ENCODE peak calls at places on chromosomes 4 and X, in nine cellular contexts. Q, Y, W, G, K, P, C, E and L are unnamed samples.

GRCh38 chrX:97189668-97190067 is 306.0 kb downstream of the RPA4 start:
- DNase-seq in Q (no peak), Y (no peak), W (no peak), G (no peak), K (no peak), P (no peak), C (no peak), E (no peak), L (no peak)

GRCh38 chrX:85994228-85994627 is 53.1 kb downstream of the CHM start:
- DNase-seq in Q (no peak), Y (no peak), W (no peak), G (no peak), K (no peak), P (no peak), C (no peak), E (no peak), L (no peak)

GRCh38 chr4:169117591-169118081 is 107.6 kb upstream of the CBR4 start:
- DNase-seq in Q (peak), Y (no peak), W (no peak), G (no peak), K (peak), P (no peak), C (no peak), E (no peak), L (no peak)

GRCh38 chr4:16931906-16932305 is 33.5 kb upstream of the LDB2 start:
- DNase-seq in Q (peak), Y (no peak), W (no peak), G (no peak), K (no peak), P (no peak), C (no peak), E (no peak), L (no peak)

GRCh38 chr4:105186701-105187158 is 40.1 kb downstream of the TET2 start:
- DNase-seq in Q (peak), Y (no peak), W (no peak), G (no peak), K (no peak), P (no peak), C (no peak), E (no peak), L (no peak)

GRCh38 chr4:126182801-126183200 is 868.0 kb downstream of the FAT4 start:
- DNase-seq in Q (no peak), Y (no peak), W (no peak), G (no peak), K (no peak), P (no peak), C (no peak), E (no peak), L (no peak)

GRCh38 chr4:121358473-121358872 is 22.3 kb downstream of the QRFPR start:
- DNase-seq in Q (peak), Y (no peak), W (no peak), G (no peak), K (peak), P (no peak), C (no peak), E (no peak), L (no peak)

GRCh38 chr4:166091914-166092510 is 219.0 kb downstream of the TLL1 start:
- DNase-seq in Q (peak), Y (no peak), W (no peak), G (no peak), K (peak), P (no peak), C (no peak), E (peak), L (no peak)

GRCh38 chrX:132786217-132786616 is 172.2 kb downstream of the HS6ST2 start:
- DNase-seq in Q (peak), Y (no peak), W (no peak), G (no peak), K (no peak), P (no peak), C (no peak), E (no peak), L (no peak)

GRCh38 chr4:128303986-128304385 is 16.4 kb upstream of the PGRMC2 start:
- DNase-seq in Q (no peak), Y (no peak), W (no peak), G (no peak), K (no peak), P (no peak), C (no peak), E (no peak), L (no peak)

GRCh38 chrX:133921764-133922389 is 63.5 kb downstream of the GPC3 start:
- DNase-seq in Q (no peak), Y (peak), W (no peak), G (peak), K (no peak), P (peak), C (peak), E (peak), L (peak)

GRCh38 chr4:8019396-8020365 is 80.0 kb upstream of the AFAP1 start:
- DNase-seq in Q (no peak), Y (peak), W (no peak), G (peak), K (no peak), P (no peak), C (no peak), E (no peak), L (no peak)

GRCh38 chr4:8022767-8023695 is 83.4 kb upstream of the AFAP1 start:
- DNase-seq in Q (no peak), Y (no peak), W (no peak), G (no peak), K (no peak), P (no peak), C (no peak), E (no peak), L (no peak)

GRCh38 chr4:8024073-8024786 is 84.6 kb upstream of the AFAP1 start:
- DNase-seq in Q (no peak), Y (no peak), W (no peak), G (no peak), K (no peak), P (no peak), C (no peak), E (no peak), L (no peak)

GRCh38 chr4:8023696-8024033 is 84.0 kb upstream of the AFAP1 start:
- DNase-seq in Q (no peak), Y (no peak), W (no peak), G (no peak), K (no peak), P (no peak), C (no peak), E (no peak), L (no peak)

DNA sequence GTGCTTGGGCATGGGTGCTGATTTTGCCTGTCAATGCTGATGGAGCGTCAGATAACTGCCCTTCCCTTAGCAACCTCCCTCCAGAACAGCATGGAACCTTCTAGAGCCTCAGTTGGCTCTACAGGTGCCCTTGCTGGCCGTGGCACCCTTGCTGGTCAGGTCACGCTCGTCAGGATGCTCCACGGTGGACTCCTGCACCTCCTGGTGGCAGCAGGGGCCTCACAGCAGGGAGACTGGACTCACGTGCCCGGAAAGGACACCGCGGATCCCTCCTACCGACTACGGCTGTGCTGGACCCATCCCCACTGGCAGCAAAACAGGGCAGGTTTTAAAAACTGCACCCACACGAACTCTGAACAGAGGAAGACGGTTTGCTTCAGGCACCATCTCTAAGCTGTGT is 82.1 kb upstream of the AFAP1 start:
- DNase-seq in Q (no peak), Y (no peak), W (no peak), G (no peak), K (no peak), P (no peak), C (no peak), E (peak), L (no peak)
- TF ChIP-seq CTCF in Q (peak), Y (no peak), W (no peak), G (no peak), K (peak), P (no peak), C (no peak), E (peak), L (no peak)

GRCh38 chr4:56977321-56978012 is at the start of gene NOA1:
- DNase-seq in Q (peak), Y (peak), W (peak), G (peak), K (peak), P (peak), C (peak), E (peak), L (peak)

GRCh38 chr4:56978750-56979303 is at the start of gene POLR2B:
- DNase-seq in Q (peak), Y (peak), W (peak), G (peak), K (peak), P (peak), C (peak), E (peak), L (peak)

GRCh38 chr4:56976283-56976877 is 1.0 kb downstream of the NOA1 start:
- DNase-seq in Q (no peak), Y (no peak), W (no peak), G (no peak), K (no peak), P (peak), C (no peak), E (no peak), L (no peak)

GRCh38 chr4:56979674-56980073 is 978 bp downstream of the POLR2B start:
- DNase-seq in Q (no peak), Y (peak), W (no peak), G (no peak), K (no peak), P (peak), C (peak), E (no peak), L (peak)

GRCh38 chr4:56976878-56977320 is 507 bp downstream of the NOA1 start:
- DNase-seq in Q (no peak), Y (peak), W (peak), G (peak), K (no peak), P (peak), C (peak), E (peak), L (no peak)
- TF ChIP-seq CTCF in Q (peak), Y (no peak), W (no peak), G (peak), K (no peak), P (no peak), C (peak), E (no peak), L (no peak)

GRCh38 chrX:49842603-49843002 is 13.5 kb downstream of the PAGE4 start:
- DNase-seq in Q (no peak), Y (no peak), W (no peak), G (no peak), K (no peak), P (no peak), C (no peak), E (no peak), L (no peak)
- TF ChIP-seq CTCF in Q (no peak), Y (no peak), W (no peak), G (no peak), K (no peak), P (no peak), C (no peak), E (no peak), L (no peak)

GRCh38 chr4:186485621-186486062 is 69.7 kb downstream of the MTNR1A start:
- DNase-seq in Q (peak), Y (no peak), W (no peak), G (no peak), K (no peak), P (peak), C (peak), E (no peak), L (peak)
- TF ChIP-seq CTCF in Q (peak), Y (no peak), W (no peak), G (no peak), K (no peak), P (no peak), C (no peak), E (no peak), L (no peak)

GRCh38 chrX:63012574-63012973 is 338.6 kb downstream of the SPIN4 start:
- DNase-seq in Q (no peak), Y (no peak), W (no peak), G (no peak), K (no peak), P (no peak), C (no peak), E (no peak), L (no peak)
- TF ChIP-seq CTCF in Q (no peak), Y (no peak), W (no peak), G (peak), K (no peak), P (no peak), C (no peak), E (no peak), L (no peak)

GRCh38 chrX:24494544-24495113 is 29.5 kb downstream of the PDK3 start:
- DNase-seq in Q (peak), Y (peak), W (peak), G (no peak), K (peak), P (no peak), C (peak), E (peak), L (no peak)

GRCh38 chrX:24495700-24496099 is 30.6 kb downstream of the PDK3 start:
- DNase-seq in Q (no peak), Y (no peak), W (no peak), G (no peak), K (no peak), P (no peak), C (no peak), E (no peak), L (no peak)

GRCh38 chrX:24498975-24499374 is 33.9 kb downstream of the PDK3 start:
- DNase-seq in Q (peak), Y (no peak), W (no peak), G (no peak), K (no peak), P (no peak), C (no peak), E (peak), L (no peak)

GRCh38 chrX:24493740-24494543 is 28.9 kb downstream of the PDK3 start:
- DNase-seq in Q (no peak), Y (no peak), W (no peak), G (no peak), K (no peak), P (no peak), C (no peak), E (no peak), L (no peak)

DNA sequence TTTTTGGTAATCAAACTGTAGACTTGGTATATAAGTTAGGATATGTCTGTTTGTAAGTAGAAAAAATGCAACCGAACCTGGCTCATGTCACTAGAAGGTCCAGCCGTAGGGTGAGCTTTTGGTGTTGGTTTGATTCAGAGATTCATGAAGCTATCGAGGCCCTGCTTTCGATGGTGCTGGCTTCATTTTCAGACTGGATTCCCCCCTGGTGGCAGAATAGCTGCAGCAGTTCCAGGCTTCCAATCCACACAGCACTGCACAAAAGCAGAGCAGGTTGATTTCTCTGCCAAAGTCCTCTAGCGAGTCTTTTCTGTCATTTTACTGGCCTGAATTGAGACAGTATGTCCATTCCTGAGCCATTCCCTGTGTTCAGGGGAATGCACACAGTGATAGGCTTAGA is 33.1 kb downstream of the PDK3 start:
- DNase-seq in Q (peak), Y (peak), W (peak), G (no peak), K (no peak), P (peak), C (peak), E (peak), L (peak)
- TF ChIP-seq CTCF in Q (peak), Y (peak), W (peak), G (peak), K (peak), P (no peak), C (no peak), E (peak), L (no peak)

GRCh38 chrX:149510386-149510785 is 5.3 kb upstream of the IDS start:
- DNase-seq in Q (peak), Y (no peak), W (no peak), G (no peak), K (no peak), P (no peak), C (no peak), E (no peak), L (no peak)
- TF ChIP-seq CTCF in Q (peak), Y (no peak), W (no peak), G (no peak), K (peak), P (no peak), C (no peak), E (no peak), L (no peak)

GRCh38 chr4:149056615-149057014 is 614.4 kb upstream of the NR3C2 start:
- DNase-seq in Q (no peak), Y (no peak), W (no peak), G (no peak), K (no peak), P (no peak), C (no peak), E (no peak), L (no peak)

GRCh38 chr4:149063007-149063406 is 620.8 kb upstream of the NR3C2 start:
- DNase-seq in Q (no peak), Y (no peak), W (no peak), G (no peak), K (no peak), P (no peak), C (no peak), E (no peak), L (no peak)

GRCh38 chr4:149057594-149057993 is 615.4 kb upstream of the NR3C2 start:
- DNase-seq in Q (no peak), Y (no peak), W (no peak), G (no peak), K (no peak), P (no peak), C (no peak), E (no peak), L (no peak)
- TF ChIP-seq CTCF in Q (no peak), Y (no peak), W (no peak), G (no peak), K (no peak), P (no peak), C (no peak), E (no peak), L (no peak)